ENCODE peak calls at places on chromosomes 2 and 18, in seven cellular contexts. H is GM10248, C is GM12878, Y is pancreas, V is cardiac fibroblast, G is fibroblast of the aortic adventitia, M is OCI-LY7. S is an unnamed sample.

GRCh38 chr2:103986001-103986400 is 867.9 kb upstream of the POU3F3 start:
- DNase-seq in Y (no peak), G (no peak), C (no peak), M (no peak), V (no peak), H (no peak), S (no peak)

GRCh38 chr2:675982-676646 is 1.1 kb downstream of the TMEM18 start:
- DNase-seq in G (peak; percentile 89), Y (no peak), H (peak; percentile 47), V (peak; percentile 96), C (no peak), M (no peak), S (peak; percentile 39)

GRCh38 chr2:37324536-37324785 is 172 bp downstream of the PRKD3 start:
- DNase-seq in H (no peak), M (peak; percentile 92), Y (no peak), C (no peak), V (peak; percentile 69), G (peak; percentile 72), S (no peak)

GRCh38 chr2:46493241-46493970 is 14.0 kb downstream of the TMEM247 start:
- DNase-seq in V (peak; percentile 75), Y (no peak), G (peak; percentile 50), M (no peak), H (peak; percentile 80), C (peak; percentile 64), S (no peak)

GRCh38 chr2:17539993-17540812 is at the start of gene VSNL1:
- DNase-seq in G (peak; percentile 77), C (no peak), M (no peak), H (peak; percentile 26), V (peak; percentile 39), Y (peak; percentile 87), S (no peak)

GRCh38 chr2:64831134-64831976 is 157.8 kb upstream of the SLC1A4 start:
- DNase-seq in C (peak; percentile 71), M (peak; percentile 84), V (peak; percentile 98), G (peak; percentile 95), Y (peak; percentile 84), H (peak; percentile 86), S (peak; percentile 70)

GRCh38 chr18:49447810-49448745 is 12.4 kb downstream of the DYM start:
- DNase-seq in C (no peak), H (no peak), V (peak; percentile 89), M (peak; percentile 56), Y (no peak), G (peak; percentile 59), S (no peak)

GRCh38 chr2:19244460-19245363 is 113.7 kb downstream of the OSR1 start:
- DNase-seq in V (peak; percentile 18), Y (no peak), H (no peak), M (no peak), G (no peak), C (no peak), S (no peak)

GRCh38 chr2:112493048-112493447 is 11.1 kb downstream of the TTL start:
- DNase-seq in C (no peak), M (no peak), V (no peak), Y (no peak), H (no peak), G (no peak), S (no peak)
- TF ChIP-seq CTCF in C (no peak), M (no peak), V (no peak), Y (no peak), H (no peak), G (no peak), S (no peak)

GRCh38 chr2:62410015-62410453 is 96.0 kb downstream of the TMEM17 start:
- DNase-seq in Y (no peak), V (no peak), G (peak; percentile 9), C (no peak), M (peak; percentile 62), H (no peak), S (no peak)

GRCh38 chr2:62413116-62413663 is 92.8 kb downstream of the TMEM17 start:
- DNase-seq in H (no peak), Y (no peak), M (no peak), G (no peak), C (no peak), V (no peak), S (no peak)

GRCh38 chr2:62410926-62411456 is 95.0 kb downstream of the TMEM17 start:
- DNase-seq in Y (no peak), H (no peak), G (no peak), C (no peak), M (no peak), V (no peak), S (no peak)

GRCh38 chr2:62415019-62415431 is 91.0 kb downstream of the TMEM17 start:
- DNase-seq in C (peak; percentile 78), G (no peak), Y (no peak), H (peak; percentile 65), M (peak; percentile 21), V (no peak), S (no peak)

GRCh38 chr2:62412347-62412742 is 93.7 kb downstream of the TMEM17 start:
- DNase-seq in C (no peak), G (peak; percentile 18), Y (no peak), M (peak; percentile 16), V (no peak), H (no peak), S (peak; percentile 30)
- TF ChIP-seq CTCF in C (no peak), G (no peak), Y (no peak), M (no peak), V (no peak), H (no peak), S (peak; percentile 25)

GRCh38 chr2:161428240-161428587 is 12.1 kb downstream of the TBR1 start:
- DNase-seq in G (no peak), Y (peak; percentile 35), H (no peak), C (no peak), V (no peak), M (no peak), S (no peak)

GRCh38 chr2:161427413-161428239 is 11.5 kb downstream of the TBR1 start:
- DNase-seq in Y (peak; percentile 51), V (no peak), G (no peak), M (no peak), H (no peak), C (no peak), S (no peak)

GRCh38 chr2:161425966-161426365 is 9.9 kb downstream of the TBR1 start:
- DNase-seq in C (no peak), H (no peak), G (no peak), Y (no peak), M (no peak), V (no peak), S (no peak)

GRCh38 chr2:161426416-161426787 is 10.3 kb downstream of the TBR1 start:
- DNase-seq in G (no peak), H (peak; percentile 16), C (no peak), V (no peak), Y (no peak), M (no peak), S (no peak)

DNA sequence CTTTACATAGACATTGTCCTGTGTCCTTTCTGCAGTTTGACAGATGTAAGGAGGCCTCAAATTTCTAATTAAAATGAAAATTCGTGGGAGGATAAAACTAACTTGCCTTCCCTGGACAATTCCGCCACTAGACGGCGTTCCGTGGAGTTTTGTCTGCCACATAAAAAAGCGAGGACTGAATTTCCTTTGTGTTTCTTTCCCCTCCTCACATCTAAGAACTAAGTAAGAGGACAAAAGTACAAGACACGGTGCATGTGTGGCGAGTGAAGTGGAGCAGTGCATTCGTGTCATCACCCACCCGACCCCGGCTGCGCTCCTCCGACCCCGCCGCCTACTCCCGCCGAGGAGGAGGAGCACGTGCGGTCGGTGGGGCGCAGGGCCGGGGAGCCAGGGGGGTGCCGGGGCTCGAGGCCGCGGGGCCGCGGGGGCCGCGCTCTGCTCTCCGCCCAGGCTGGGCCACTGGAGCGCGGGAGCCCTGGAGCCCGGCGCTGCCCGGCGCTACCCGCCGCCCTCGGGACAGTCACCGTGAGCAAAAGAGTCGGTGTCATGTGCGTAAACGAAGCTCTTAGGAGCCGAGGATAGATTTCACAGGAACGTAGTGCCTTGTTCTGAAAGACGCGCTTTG is 10.8 kb downstream of the TBR1 start:
- DNase-seq in G (peak; percentile 43), Y (peak; percentile 55), C (no peak), M (no peak), V (peak; percentile 56), H (peak; percentile 26), S (no peak)
- TF ChIP-seq CTCF in G (peak; percentile 66), Y (no peak), C (peak; percentile 7), M (peak; percentile 53), V (peak; percentile 70), H (no peak), S (no peak)

GRCh38 chr18:6837904-6838303 is 108.4 kb downstream of the ARHGAP28 start:
- DNase-seq in M (no peak), V (no peak), Y (no peak), H (no peak), G (no peak), C (no peak), S (no peak)

GRCh38 chr18:6842081-6842480 is 112.6 kb downstream of the ARHGAP28 start:
- DNase-seq in G (no peak), H (no peak), M (no peak), V (no peak), C (no peak), Y (no peak), S (no peak)

GRCh38 chr18:6843308-6843707 is 113.8 kb downstream of the ARHGAP28 start:
- DNase-seq in V (no peak), Y (no peak), H (no peak), C (no peak), G (no peak), M (no peak), S (no peak)
- TF ChIP-seq CTCF in V (no peak), Y (no peak), H (no peak), C (no peak), G (no peak), M (no peak), S (no peak)

GRCh38 chr2:55268907-55269611 is at the start of gene MTIF2:
- DNase-seq in V (peak; percentile 95), M (peak; percentile 93), H (peak; percentile 93), Y (peak; percentile 96), C (peak; percentile 78), G (peak; percentile 92), S (peak; percentile 88)
- TF ChIP-seq CTCF in V (no peak), M (peak; percentile 25), H (no peak), Y (no peak), C (peak; percentile 14), G (no peak), S (no peak)

S was measured in natural killer cell.